ENCODE peak calls at places on chromosomes 1 and 21, in four cellular contexts. K is cardiac muscle cell, T is GM23338, Z is H9. B is an unnamed sample.

GRCh38 chr1:100308777-100309176 is 42.8 kb downstream of the RTCA start:
- DNase-seq in K (no peak), T (no peak), Z (no peak), B (no peak)

GRCh38 chr1:33725037-33725436 is 138.8 kb upstream of the HMGB4 start:
- DNase-seq in K (no peak), T (no peak), Z (peak; percentile 15), B (no peak)

GRCh38 chr1:171610385-171610784 is 11.7 kb upstream of the MYOCOS start:
- DNase-seq in K (no peak), T (no peak), Z (no peak), B (no peak)

GRCh38 chr1:55484173-55484572 is 269.0 kb upstream of the USP24 start:
- DNase-seq in K (peak; percentile 42), T (peak; percentile 6), Z (no peak), B (no peak)

GRCh38 chr1:196462101-196462500 is 146.1 kb downstream of the KCNT2 start:
- DNase-seq in K (no peak), T (no peak), Z (no peak), B (no peak)

GRCh38 chr1:211382714-211383480 is 56.3 kb downstream of the TRAF5 start:
- DNase-seq in K (peak; percentile 97), T (peak; percentile 97), Z (peak; percentile 94), B (peak; percentile 78)

GRCh38 chr1:90023691-90024090 is 28.8 kb downstream of the ZNF326 start:
- DNase-seq in K (no peak), T (no peak), Z (no peak), B (no peak)

GRCh38 chr1:33302325-33302724 is 18.6 kb downstream of the A3GALT2 start:
- DNase-seq in K (no peak), T (no peak), Z (no peak), B (no peak)

GRCh38 chr1:166165661-166166399 is 971 bp downstream of the FAM78B start:
- DNase-seq in K (peak; percentile 9), T (peak; percentile 50), Z (peak; percentile 44), B (no peak)

GRCh38 chr1:232968396-232968795 is 18.0 kb downstream of the NTPCR start:
- DNase-seq in K (no peak), T (no peak), Z (no peak), B (no peak)

GRCh38 chr1:50705699-50706098 is 254.4 kb downstream of the FAF1 start:
- DNase-seq in K (no peak), T (no peak), Z (no peak), B (no peak)

GRCh38 chr1:41689596-41689995 is 205.1 kb upstream of the EDN2 start:
- DNase-seq in K (no peak), T (no peak), Z (no peak), B (no peak)

GRCh38 chr21:19029816-19030215 is 626.2 kb upstream of the TMPRSS15 start:
- DNase-seq in K (no peak), T (no peak), Z (no peak), B (no peak)

GRCh38 chr1:228286505-228287417 is 78.9 kb downstream of the OBSCN start:
- DNase-seq in K (no peak), T (no peak), Z (no peak), B (no peak)

GRCh38 chr1:97918961-97919360 is 1.9 kb downstream of the DPYD start:
- DNase-seq in K (no peak), T (no peak), Z (no peak), B (no peak)

GRCh38 chr1:213541641-213542040 is 446.1 kb upstream of the PROX1 start:
- DNase-seq in K (no peak), T (no peak), Z (no peak), B (no peak)

GRCh38 chr1:172781513-172782140 is 122.7 kb downstream of the FASLG start:
- DNase-seq in K (no peak), T (no peak), Z (no peak), B (no peak)

GRCh38 chr1:10718083-10718415 is 78.4 kb downstream of the CASZ1 start:
- DNase-seq in K (no peak), T (no peak), Z (no peak), B (no peak)
- H3K27ac ChIP-seq in K (peak overlapping the region; percentile 99), T (no peak overlapping the region), Z (no peak overlapping the region), B (no peak overlapping the region)

DNA sequence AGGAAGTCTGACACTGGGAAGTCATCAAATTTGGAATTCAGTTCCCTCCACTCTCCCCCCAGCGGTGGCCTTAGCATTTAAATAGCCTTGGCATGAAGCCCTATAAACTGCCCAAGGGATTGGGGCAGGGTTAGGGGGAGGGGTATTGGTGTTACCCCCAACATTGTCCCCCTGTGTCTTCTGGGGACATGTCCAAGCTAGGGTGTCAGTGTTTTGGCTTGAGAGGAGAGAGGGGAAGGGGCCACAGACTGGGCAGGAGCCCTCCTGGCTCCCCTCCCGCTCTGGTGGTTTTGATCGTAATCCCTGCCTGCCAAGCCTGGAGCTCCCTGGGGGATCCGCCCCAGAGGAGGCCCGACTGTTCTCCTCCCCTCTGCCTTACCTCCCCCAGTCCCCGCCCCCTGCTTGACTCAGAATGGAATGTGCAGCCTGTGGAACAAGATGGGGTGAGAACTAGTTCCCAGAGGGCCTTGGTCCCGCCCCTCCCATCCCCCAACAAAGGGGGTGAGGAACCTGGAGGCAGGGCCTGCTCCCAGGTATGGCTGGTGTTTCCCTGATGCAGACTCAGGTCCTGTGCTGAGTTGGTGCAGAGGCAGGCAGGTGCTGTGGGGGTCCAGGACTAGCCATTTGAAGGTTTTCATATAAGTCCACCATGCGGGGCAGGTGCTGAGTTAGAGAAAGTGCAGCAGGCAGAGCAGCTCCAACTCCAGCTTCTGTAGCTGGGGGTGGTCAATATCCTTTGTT is 7.4 kb downstream of the SOX13 start:
- DNase-seq in K (peak; percentile 87), T (peak; percentile 99), Z (peak; percentile 99), B (peak; percentile 98)
- H3K4me1 ChIP-seq in K (peaks cover 55% of the 10 kb centered on the region), T (peaks cover 79% of the 10 kb centered on the region), Z (peaks cover 41% of the 10 kb centered on the region), B (peaks cover 45% of the 10 kb centered on the region)

DNA sequence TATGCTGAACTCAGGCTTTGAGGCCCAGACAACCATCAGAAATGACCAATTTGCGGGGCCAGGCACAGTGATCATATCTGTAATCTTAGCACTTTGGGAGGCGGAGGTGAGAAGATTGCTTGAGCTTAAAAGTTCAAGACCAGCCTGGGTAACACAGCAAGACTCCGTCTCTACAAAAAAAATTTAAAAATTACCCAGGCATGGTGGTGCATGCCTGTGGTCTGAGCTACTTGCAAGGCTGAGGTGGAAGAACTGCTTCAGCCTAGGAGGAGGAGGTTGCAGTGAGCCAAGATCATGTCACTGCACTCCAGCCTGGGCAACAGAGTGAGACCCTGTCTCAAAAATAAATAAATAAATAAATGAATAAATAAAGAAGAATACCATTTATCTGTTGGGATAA is 156.5 kb downstream of the EIF4G3 start:
- DNase-seq in K (no peak), T (no peak), Z (no peak), B (no peak)
- H3K27ac ChIP-seq in K (no peak overlapping the region), T (no peak overlapping the region), Z (no peak overlapping the region), B (no peak overlapping the region)

GRCh38 chr1:15883326-15883725 is 35.8 kb downstream of the SPEN start:
- DNase-seq in K (no peak), T (no peak), Z (no peak), B (no peak)

GRCh38 chr1:15885269-15885668 is 37.8 kb downstream of the SPEN start:
- DNase-seq in K (no peak), T (no peak), Z (no peak), B (no peak)

GRCh38 chr1:15884477-15884876 is 37.0 kb downstream of the SPEN start:
- DNase-seq in K (no peak), T (no peak), Z (no peak), B (no peak)

GRCh38 chr1:15886613-15887167 is 39.2 kb downstream of the SPEN start:
- DNase-seq in K (no peak), T (no peak), Z (no peak), B (no peak)

GRCh38 chr1:15885701-15886612 is 38.5 kb downstream of the SPEN start:
- DNase-seq in K (peak; percentile 92), T (peak; percentile 94), Z (peak; percentile 91), B (peak; percentile 50)
- H3K4me1 ChIP-seq in K (peaks cover 15% of the 10 kb centered on the region), T (peaks cover 19% of the 10 kb centered on the region), Z (no peaks in the 10 kb centered on the region), B (peaks cover 3% of the 10 kb centered on the region)

GRCh38 chr21:25885405-25885804 is 150.6 kb downstream of the GABPA start:
- DNase-seq in K (no peak), T (no peak), Z (no peak), B (no peak)

GRCh38 chr21:25887646-25888321 is 153.0 kb downstream of the GABPA start:
- DNase-seq in K (no peak), T (no peak), Z (no peak), B (no peak)

GRCh38 chr21:25888711-25889110 is 153.9 kb downstream of the GABPA start:
- DNase-seq in K (no peak), T (no peak), Z (no peak), B (no peak)

GRCh38 chr21:25887166-25887565 is 152.4 kb downstream of the GABPA start:
- DNase-seq in K (no peak), T (peak; percentile 59), Z (no peak), B (no peak)

GRCh38 chr21:25885880-25886279 is 151.1 kb downstream of the GABPA start:
- DNase-seq in K (no peak), T (no peak), Z (no peak), B (no peak)
- H3K27ac ChIP-seq in K (no peak overlapping the region), T (no peak overlapping the region), Z (no peak overlapping the region), B (no peak overlapping the region)

DNA sequence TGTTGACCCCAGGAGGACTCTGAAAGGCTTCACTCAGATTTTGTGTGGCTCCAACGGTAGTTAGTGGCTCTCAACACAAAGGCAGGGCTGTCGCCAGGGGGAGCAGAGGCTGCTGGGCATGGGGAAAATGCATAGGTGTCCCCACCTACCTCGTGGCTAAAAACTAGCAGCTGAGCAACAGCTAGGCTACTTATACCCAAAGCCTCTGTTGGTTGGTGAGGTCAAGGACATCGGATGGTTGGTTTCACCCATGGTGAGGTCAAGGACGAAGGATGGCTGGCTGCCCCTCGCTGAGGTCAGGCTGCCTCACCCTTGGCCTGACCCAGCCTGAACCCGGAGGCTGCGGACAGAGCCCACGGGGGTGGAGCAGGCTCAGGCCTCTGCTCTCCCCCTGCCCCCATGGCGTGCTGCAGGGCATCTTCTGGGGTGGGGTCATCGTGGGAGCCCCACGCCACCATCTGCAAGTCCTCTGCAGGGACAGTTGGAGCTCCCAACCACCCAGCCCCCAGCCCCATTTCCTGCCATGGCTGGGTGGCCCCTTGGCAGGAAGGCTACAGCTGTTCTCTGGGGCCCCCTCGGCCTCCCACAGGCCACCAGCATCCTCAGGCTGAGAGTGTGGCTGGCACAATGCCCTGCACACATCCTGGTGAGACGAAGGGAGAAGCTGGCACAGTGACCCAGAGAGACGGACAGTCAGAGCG is 8.5 kb upstream of the GNB1 start:
- DNase-seq in K (no peak), T (no peak), Z (peak; percentile 68), B (no peak)
- H3K4me1 ChIP-seq in K (peaks cover 10% of the 10 kb centered on the region), T (peaks cover 9% of the 10 kb centered on the region), Z (peaks cover 3% of the 10 kb centered on the region), B (peaks cover 11% of the 10 kb centered on the region)